ENCODE peak calls at places on chromosomes 11 and 22, in nine cellular contexts. R is K562, V is prostate gland, T is endothelial cell of umbilical vein, A is stomach, Z is vagina, L is sigmoid colon, H is spleen, S is suprapubic skin. I is an unnamed sample.

GRCh38 chr11:85725510-85726258 is 39.7 kb upstream of the CCDC89 start:
- DNase-seq in T (peak; percentile 92), Z (no peak), A (no peak), S (no peak), L (no peak), V (no peak), R (no peak), H (no peak), I (no peak)

GRCh38 chr11:101127348-101127698 is 2.3 kb downstream of the PGR start:
- DNase-seq in V (no peak), S (peak; percentile 72), H (no peak), A (no peak), L (peak; percentile 69), T (no peak), R (peak; percentile 31), Z (no peak), I (peak; percentile 20)

GRCh38 chr11:121466063-121466794 is 13.5 kb upstream of the SORL1-AS1 start:
- DNase-seq in A (peak; percentile 92), L (peak; percentile 97), V (peak; percentile 99), R (peak; percentile 20), S (peak; percentile 93), H (no peak), Z (no peak), T (no peak), I (peak; percentile 96)

GRCh38 chr11:113789675-113790320 is 10.2 kb downstream of the CLDN25 start:
- DNase-seq in T (no peak), Z (no peak), S (no peak), V (no peak), L (no peak), A (no peak), H (no peak), R (no peak), I (no peak)

GRCh38 chr22:41976070-41976901 is 7.0 kb downstream of the SEPTIN3 start:
- DNase-seq in S (no peak), V (peak; percentile 46), H (peak; percentile 86), Z (no peak), L (no peak), R (peak; percentile 74), A (peak; percentile 61), T (no peak), I (no peak)

GRCh38 chr11:113176971-113177370 is 137.4 kb upstream of the TTC12 start:
- DNase-seq in S (no peak), R (no peak), T (no peak), V (no peak), A (no peak), Z (no peak), H (no peak), L (no peak), I (no peak)

GRCh38 chr11:38169286-38169685 is 1571.2 kb upstream of the RAG2 start:
- DNase-seq in A (no peak), H (no peak), R (no peak), T (peak; percentile 44), V (no peak), S (no peak), L (no peak), Z (no peak), I (no peak)

GRCh38 chr11:76785513-76785912 is 2.4 kb downstream of the TSKU start:
- DNase-seq in V (no peak), Z (no peak), L (no peak), A (no peak), S (no peak), H (peak; percentile 46), R (no peak), T (no peak), I (no peak)

GRCh38 chr11:65224939-65225283 is 36.9 kb upstream of the POLA2 start:
- DNase-seq in Z (no peak), S (no peak), A (peak; percentile 56), V (no peak), L (peak; percentile 84), T (peak; percentile 48), H (no peak), R (peak; percentile 45), I (peak; percentile 65)

GRCh38 chr11:23359297-23359696 is 499.0 kb upstream of the CCDC179 start:
- DNase-seq in T (peak; percentile 91), S (no peak), L (no peak), V (no peak), R (no peak), Z (no peak), H (no peak), A (no peak), I (no peak)

GRCh38 chr11:1226981-1227550 is 4.2 kb downstream of the MUC5B start:
- DNase-seq in Z (no peak), L (peak; percentile 61), H (peak; percentile 62), S (peak; percentile 76), R (peak; percentile 60), V (no peak), T (no peak), A (no peak), I (no peak)

GRCh38 chr11:22342599-22343138 is 4.5 kb downstream of the SLC17A6 start:
- DNase-seq in S (no peak), Z (no peak), A (no peak), V (no peak), R (no peak), T (no peak), H (no peak), L (no peak), I (no peak)

DNA sequence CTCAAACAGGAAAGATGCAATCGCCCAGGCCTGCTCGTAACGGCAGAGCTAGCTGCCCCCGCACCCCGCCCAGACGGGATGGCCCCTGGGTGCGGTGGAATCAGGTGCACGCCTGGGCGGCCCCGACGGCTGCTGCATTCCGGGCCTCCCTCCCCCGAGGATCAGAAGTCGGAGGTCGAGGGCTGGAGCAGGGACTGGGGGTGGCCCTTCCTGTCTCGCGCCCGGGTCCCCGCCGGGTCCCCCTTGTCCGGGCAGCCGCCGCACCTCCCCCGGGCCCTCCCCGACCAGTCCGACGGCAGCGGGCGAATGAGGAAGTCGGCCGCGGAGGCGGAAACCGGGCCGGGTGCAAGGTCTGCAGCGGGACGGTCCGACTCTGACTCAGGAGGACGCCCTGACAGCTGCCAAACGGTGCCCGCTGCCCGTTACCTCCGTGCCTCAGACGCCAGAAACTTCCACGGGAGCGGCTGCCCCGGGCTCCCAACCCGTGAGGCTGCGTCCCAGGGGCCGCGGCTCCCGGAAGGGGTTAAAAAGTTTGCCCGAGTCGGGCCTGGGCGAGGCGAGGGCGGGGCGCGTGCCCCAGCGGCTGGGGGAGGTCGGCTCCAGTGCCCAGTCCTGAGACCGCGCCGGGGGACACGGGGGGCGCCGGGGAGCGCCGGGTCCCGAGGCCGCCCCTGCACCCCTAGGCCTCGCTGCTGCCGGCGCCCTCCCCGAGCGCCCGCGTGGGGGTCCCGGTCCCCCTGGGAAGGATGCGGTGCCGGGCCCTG is 685 bp downstream of the MYH9 start:
- DNase-seq in V (peak; percentile 44), L (peak; percentile 88), H (peak; percentile 98), Z (no peak), S (peak; percentile 91), R (no peak), A (peak; percentile 81), T (peak; percentile 30), I (no peak)
- TF ChIP-seq POLR2A in V (peak; percentile 29), L (no peak), H (peak; percentile 70), Z (no peak), S (no peak), R (no peak), A (peak; percentile 10), T (no peak), I (no peak)

GRCh38 chr11:68844801-68845200 is 3.1 kb upstream of the CPT1A start:
- DNase-seq in V (no peak), A (no peak), R (no peak), T (no peak), S (no peak), L (no peak), H (no peak), Z (no peak), I (no peak)
- H3K27ac ChIP-seq in V (no peak overlapping the region), A (no peak overlapping the region), R (no peak overlapping the region), T (no peak overlapping the region), S (no peak overlapping the region), L (no peak overlapping the region), H (no peak overlapping the region), Z (no peak overlapping the region), I (no peak overlapping the region)

GRCh38 chr22:37982151-37982838 is 2.1 kb downstream of the SOX10 start:
- DNase-seq in V (no peak), L (no peak), H (no peak), A (no peak), Z (no peak), S (no peak), T (no peak), R (no peak), I (peak; percentile 67)

GRCh38 chr22:37985751-37986281 is 1.5 kb upstream of the SOX10 start:
- DNase-seq in S (no peak), T (no peak), V (no peak), L (no peak), A (no peak), R (no peak), Z (no peak), H (no peak), I (no peak)

GRCh38 chr22:37982938-37983859 is 1.2 kb downstream of the SOX10 start:
- DNase-seq in L (no peak), Z (no peak), T (no peak), R (peak; percentile 53), V (no peak), A (no peak), H (no peak), S (no peak), I (peak; percentile 53)

GRCh38 chr22:37985050-37985585 is 763 bp upstream of the SOX10 start:
- DNase-seq in A (no peak), T (no peak), H (no peak), S (no peak), V (no peak), Z (no peak), L (no peak), R (no peak), I (no peak)

GRCh38 chr22:37983860-37984791 is at the start of gene SOX10:
- DNase-seq in S (no peak), Z (no peak), A (no peak), H (no peak), L (no peak), T (no peak), R (no peak), V (no peak), I (peak; percentile 73)
- TF ChIP-seq POLR2AphosphoS5 in S (no peak), Z (no peak), A (no peak), H (no peak), L (peak; percentile 83), T (no peak), R (no peak), V (no peak), I (no peak)

GRCh38 chr11:118610220-118610772 is 2.9 kb downstream of the PHLDB1 start:
- DNase-seq in H (peak; percentile 82), R (no peak), L (peak; percentile 70), Z (no peak), T (peak; percentile 29), V (no peak), S (peak; percentile 80), A (peak; percentile 26), I (no peak)

GRCh38 chr11:118607401-118608267 is at the start of gene PHLDB1:
- DNase-seq in Z (no peak), A (peak; percentile 46), V (peak; percentile 58), T (peak; percentile 70), H (peak; percentile 84), L (peak; percentile 86), R (peak; percentile 85), S (no peak), I (no peak)

GRCh38 chr11:118606844-118607228 is 579 bp upstream of the PHLDB1 start:
- DNase-seq in A (peak; percentile 1), Z (no peak), S (no peak), V (no peak), R (no peak), L (no peak), H (peak; percentile 8), T (no peak), I (no peak)

GRCh38 chr11:118609380-118610219 is 2.2 kb downstream of the PHLDB1 start:
- DNase-seq in S (peak; percentile 78), V (no peak), R (no peak), T (peak; percentile 47), Z (no peak), H (peak; percentile 78), L (peak; percentile 70), A (peak; percentile 29), I (no peak)

GRCh38 chr11:118608268-118609214 is 1.1 kb downstream of the PHLDB1 start:
- DNase-seq in T (peak; percentile 65), R (peak; percentile 74), V (no peak), H (peak; percentile 90), A (peak; percentile 59), S (peak; percentile 94), Z (no peak), L (peak; percentile 95), I (no peak)
- TF ChIP-seq POLR2A in T (peak; percentile 15), R (peak; percentile 69), V (peak; percentile 23), H (no peak), A (no peak), S (no peak), Z (peak; percentile 59), L (no peak), I (no peak)

I was measured in breast epithelium.